ENCODE peak calls at places on chromosomes 12 and 14, in seven cellular contexts. L is K562, M is progenitor cell of endocrine pancreas, N is WTC11, A is IMR-90, G is stomach, V is testis. I is an unnamed sample.

GRCh38 chr14:36816481-36816880 is 154.8 kb downstream of the PAX9 start:
- DNase-seq in N (no peak), M (no peak), L (no peak), V (no peak), A (no peak), G (no peak), I (no peak)

GRCh38 chr12:64583395-64584172 is 26.7 kb upstream of the RASSF3 start:
- DNase-seq in L (no peak), V (peak), A (peak), M (no peak), G (no peak), N (no peak), I (no peak)

GRCh38 chr12:108302471-108303311 is 36.4 kb downstream of the CMKLR1 start:
- DNase-seq in M (peak), N (peak), G (peak), L (no peak), V (peak), A (no peak), I (peak)

GRCh38 chr12:69509308-69509736 is 39.1 kb downstream of the FRS2 start:
- DNase-seq in A (peak), N (no peak), L (no peak), G (no peak), M (no peak), V (no peak), I (no peak)

GRCh38 chr14:66117600-66117999 is 368.6 kb upstream of the CCDC196 start:
- DNase-seq in G (no peak), M (no peak), L (no peak), A (peak), V (no peak), N (no peak), I (no peak)

GRCh38 chr12:131943876-131944275 is 5.9 kb upstream of the EP400 start:
- DNase-seq in V (peak), M (no peak), L (no peak), A (no peak), G (peak), N (no peak), I (peak)

GRCh38 chr14:99575043-99576023 is 28.7 kb downstream of the CCDC85C start:
- DNase-seq in L (peak), A (peak), N (no peak), V (no peak), G (peak), M (no peak), I (no peak)

GRCh38 chr12:124562018-124562795 is 5.2 kb downstream of the NCOR2 start:
- DNase-seq in L (no peak), N (no peak), A (no peak), M (no peak), V (no peak), G (no peak), I (no peak)

GRCh38 chr14:23160924-23161522 is 22.4 kb downstream of the SLC7A8 start:
- DNase-seq in M (no peak), G (peak), N (peak), L (peak), A (peak), V (peak), I (no peak)

GRCh38 chr14:68739701-68740100 is 53.2 kb downstream of the ZFP36L1 start:
- DNase-seq in M (no peak), A (no peak), V (no peak), L (peak), N (no peak), G (no peak), I (no peak)
- TF ChIP-seq CTCF in M (no peak), A (no peak), V (no peak), L (no peak), N (no peak), G (no peak), I (no peak)

GRCh38 chr14:25828562-25828961 is 769.3 kb downstream of the NOVA1 start:
- DNase-seq in V (no peak), N (no peak), L (no peak), G (no peak), M (no peak), A (no peak), I (no peak)

GRCh38 chr14:25836647-25837046 is 761.2 kb downstream of the NOVA1 start:
- DNase-seq in M (no peak), A (no peak), L (no peak), N (no peak), G (no peak), V (no peak), I (no peak)

GRCh38 chr14:25837431-25837950 is 760.3 kb downstream of the NOVA1 start:
- DNase-seq in A (no peak), L (no peak), V (no peak), G (no peak), M (no peak), N (no peak), I (no peak)

DNA sequence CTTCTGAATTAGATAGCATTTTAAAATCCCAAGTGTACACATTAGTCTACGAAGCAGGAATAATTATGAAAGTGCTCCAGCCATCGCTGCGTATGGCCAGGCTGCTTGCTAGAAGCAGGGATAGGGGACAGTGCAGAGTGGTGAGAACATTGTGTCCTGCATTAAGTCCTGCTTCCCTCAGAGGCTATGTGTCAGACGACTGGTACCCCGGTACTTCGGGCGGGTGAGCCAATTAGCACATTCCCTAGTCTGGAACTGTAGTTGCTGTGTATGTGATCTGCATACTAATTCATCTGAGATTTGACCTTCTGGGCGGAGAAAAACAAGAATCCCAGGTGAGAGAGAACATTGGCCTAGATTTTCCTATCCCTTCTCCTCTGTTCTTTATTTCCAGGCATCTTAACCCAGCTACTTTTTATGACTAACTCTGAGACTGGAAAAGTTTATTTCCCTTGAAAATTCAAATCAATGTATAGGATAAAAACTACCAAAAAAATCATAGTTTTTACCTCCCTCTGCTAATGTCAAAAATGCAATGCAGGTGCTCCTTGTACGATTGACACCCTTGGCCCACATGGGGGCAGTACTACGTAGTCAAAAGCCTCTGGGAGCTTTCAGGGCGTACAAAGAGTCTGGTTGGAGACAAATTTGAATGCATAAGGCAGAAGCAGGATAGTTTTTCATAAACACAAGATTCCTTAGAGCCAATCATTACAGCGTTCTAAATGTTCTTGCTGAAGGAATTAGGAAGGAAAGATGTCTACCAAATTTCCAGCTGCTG is 764.3 kb downstream of the NOVA1 start:
- DNase-seq in N (peak), L (no peak), G (peak), M (peak), V (peak), A (no peak), I (no peak)
- TF ChIP-seq CTCF in N (peak), L (no peak), G (no peak), M (peak), V (peak), A (no peak), I (peak)

GRCh38 chr12:102950950-102951490 is 6.5 kb upstream of the ASCL1 start:
- DNase-seq in G (no peak), A (no peak), M (no peak), V (no peak), N (no peak), L (no peak), I (no peak)
- TF ChIP-seq CTCF in G (no peak), A (no peak), M (no peak), V (no peak), N (no peak), L (no peak), I (no peak)

GRCh38 chr12:48777501-48778400 is 11.1 kb downstream of the ADCY6 start:
- DNase-seq in G (no peak), V (no peak), M (no peak), L (no peak), A (no peak), N (no peak), I (no peak)
- TF ChIP-seq CTCF in G (no peak), V (no peak), M (no peak), L (no peak), A (no peak), N (no peak), I (no peak)

DNA sequence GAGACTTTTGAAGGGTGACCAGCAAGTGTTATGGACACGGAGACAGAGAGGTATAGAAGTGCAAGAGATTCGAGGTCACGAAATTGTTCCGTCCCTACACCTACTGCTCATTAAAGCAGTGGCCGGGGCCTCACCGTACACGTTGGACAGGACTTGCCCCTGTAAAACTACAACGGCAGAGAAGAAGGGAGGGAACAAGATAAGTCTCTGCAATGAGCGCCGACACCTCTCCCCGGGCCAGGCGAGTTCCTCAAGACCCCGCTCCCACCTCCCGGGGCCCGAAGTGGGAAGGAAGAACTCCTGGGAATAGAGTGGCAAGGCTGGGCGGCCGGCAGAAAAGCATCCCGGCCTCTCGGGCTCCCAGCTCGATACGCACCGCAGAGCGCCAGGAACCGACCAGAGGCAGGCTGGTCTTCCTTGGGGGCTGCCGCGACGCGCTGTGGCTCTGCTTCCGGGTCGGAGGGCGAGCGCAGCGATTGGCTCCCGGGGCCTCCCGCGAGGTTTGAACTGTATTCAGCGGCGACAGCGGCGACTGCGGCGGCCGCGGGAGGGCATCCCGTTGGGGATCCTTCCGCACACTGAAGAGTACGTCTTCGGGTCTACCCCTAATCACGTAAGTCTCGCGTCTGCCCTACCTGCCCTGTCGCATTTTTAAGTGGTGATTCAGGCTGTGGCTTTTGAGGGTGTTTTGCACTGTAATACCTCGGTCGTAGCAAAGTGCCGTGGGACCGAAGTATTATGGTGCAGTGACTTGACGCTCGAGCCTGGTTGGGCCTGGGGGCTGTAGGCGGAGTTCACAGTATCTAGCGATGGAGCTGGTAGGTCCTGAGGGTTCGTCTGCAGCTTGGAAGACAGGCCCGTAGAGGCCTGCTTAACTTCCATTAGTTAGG is at the start of the genes NUP37 and PARPBP:
- DNase-seq in V (peak), L (peak), N (peak), G (peak), M (peak), A (peak), I (peak)
- TF ChIP-seq CTCF in V (no peak), L (peak), N (no peak), G (no peak), M (peak), A (no peak), I (peak)

DNA sequence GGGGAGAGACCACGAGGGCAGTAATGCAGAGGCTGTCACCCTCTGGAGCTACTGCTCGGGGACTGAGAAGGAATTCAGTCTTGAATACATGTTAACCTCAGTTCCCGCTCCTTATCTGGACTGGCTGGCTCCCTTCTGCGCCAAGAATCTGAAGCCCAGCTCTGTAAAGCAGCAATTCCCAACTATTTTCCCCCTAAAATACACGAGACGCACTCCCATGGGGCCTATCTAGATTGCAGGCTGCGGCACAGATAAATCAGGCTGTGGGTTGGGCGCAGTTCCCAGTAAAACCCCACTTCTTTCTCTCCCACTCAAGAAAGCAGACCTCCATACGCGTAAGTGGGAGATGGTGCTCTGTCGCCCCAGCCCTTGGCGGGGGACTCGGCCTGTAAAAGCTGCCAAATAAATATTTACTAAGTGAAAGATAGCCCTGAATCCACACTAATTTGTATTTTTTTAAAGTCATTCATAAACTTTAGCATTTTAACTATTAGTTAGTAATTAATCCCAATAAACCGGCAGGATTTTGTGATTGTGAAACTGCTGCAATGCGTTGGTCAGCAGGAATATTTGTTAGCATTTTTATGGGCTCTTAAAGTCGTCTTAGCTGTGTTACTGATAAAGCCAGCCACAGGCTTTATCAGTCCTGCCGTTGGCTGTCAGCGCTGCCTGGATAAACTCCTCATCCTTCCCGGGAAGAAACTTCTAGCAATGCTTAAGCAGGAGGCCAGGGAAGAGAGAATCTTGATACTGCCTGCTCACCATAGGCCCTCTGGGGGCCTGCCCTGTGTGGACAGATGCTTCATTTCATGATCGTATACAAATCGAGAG is 17.8 kb downstream of the FBXL14 start:
- DNase-seq in L (peak), G (no peak), A (peak), N (no peak), M (no peak), V (peak), I (no peak)
- TF ChIP-seq CTCF in L (no peak), G (no peak), A (no peak), N (no peak), M (no peak), V (no peak), I (no peak)

DNA sequence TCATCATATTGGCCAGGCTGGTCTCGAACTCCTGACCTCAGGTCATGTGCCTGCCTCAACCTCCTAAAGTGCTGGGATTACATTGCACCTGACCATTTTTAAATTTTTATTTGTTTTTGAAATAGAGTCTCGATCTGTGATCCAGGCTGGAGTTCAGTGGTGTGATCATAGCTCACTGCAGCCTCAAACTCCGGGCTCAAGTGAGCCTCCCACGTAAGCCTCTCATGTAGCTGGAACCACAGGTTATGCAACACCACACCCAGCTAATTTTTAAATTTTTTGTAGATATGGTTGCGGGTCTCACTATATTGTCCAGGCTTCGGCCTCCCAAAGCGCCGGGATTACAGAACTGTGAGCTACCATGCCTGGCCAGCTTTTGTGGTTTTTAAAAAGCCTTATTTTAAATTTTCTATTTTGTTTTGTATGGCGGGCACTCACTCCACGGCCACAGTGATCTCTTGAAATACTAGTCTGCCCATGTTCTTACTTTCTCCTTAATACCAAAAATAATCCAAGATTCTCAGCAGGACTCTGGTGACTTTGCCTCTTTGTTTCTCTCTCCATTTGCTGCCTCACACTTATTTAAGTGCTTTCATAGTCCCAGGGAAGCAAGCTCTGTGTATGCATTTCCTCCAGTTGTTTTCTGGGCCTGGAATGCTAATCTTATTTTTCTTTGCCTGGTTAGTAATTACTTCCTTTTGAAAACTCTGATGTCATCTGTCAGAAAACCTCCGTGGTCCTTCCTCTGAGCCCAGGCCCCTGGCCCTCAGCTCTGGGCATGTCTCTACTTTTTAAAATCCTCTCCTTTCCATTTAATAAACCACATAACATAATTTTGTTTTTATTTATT is 2.0 kb upstream of the DRAM1 start:
- DNase-seq in G (no peak), N (no peak), L (no peak), A (peak), M (no peak), V (no peak), I (no peak)
- TF ChIP-seq CTCF in G (no peak), N (no peak), L (no peak), A (no peak), M (no peak), V (no peak), I (no peak)